ENCODE peak calls at places on chromosomes 13 and 19, in six cellular contexts. M, H, J, W, P and S are unnamed samples.

GRCh38 chr13:104694397-104694796 is 1628.2 kb upstream of the SLC10A2 start:
- DNase-seq in M (no peak), H (no peak), J (no peak), W (no peak), P (no peak), S (no peak)

GRCh38 chr13:31755803-31756212 is 16.5 kb downstream of the RXFP2 start:
- DNase-seq in M (no peak), H (peak; percentile 87), J (no peak), W (peak; percentile 9), P (no peak), S (no peak)

GRCh38 chr19:49157445-49158224 is at the start of gene TRPM4:
- DNase-seq in M (peak; percentile 80), H (peak; percentile 61), J (peak; percentile 98), W (peak; percentile 96), P (peak; percentile 73), S (peak; percentile 42)

GRCh38 chr19:45601524-45602522 is at the start of gene GPR4:
- DNase-seq in M (no peak), H (no peak), J (no peak), W (peak; percentile 85), P (no peak), S (no peak)

GRCh38 chr13:93108111-93108581 is 118.5 kb upstream of the GPC6 start:
- DNase-seq in M (no peak), H (no peak), J (no peak), W (no peak), P (no peak), S (no peak)

GRCh38 chr19:38425810-38426466 is at the start of gene RASGRP4:
- DNase-seq in M (no peak), H (no peak), J (no peak), W (no peak), P (no peak), S (no peak)

GRCh38 chr19:45076029-45076850 is at the start of gene ZNF296:
- DNase-seq in M (peak; percentile 51), H (no peak), J (peak; percentile 95), W (peak; percentile 97), P (peak; percentile 44), S (peak; percentile 92)

GRCh38 chr13:79485014-79485441 is 4.1 kb downstream of the NDFIP2 start:
- DNase-seq in M (no peak), H (peak; percentile 83), J (no peak), W (no peak), P (no peak), S (no peak)

GRCh38 chr19:7627166-7627565 is 2.2 kb downstream of the XAB2 start:
- DNase-seq in M (no peak), H (no peak), J (no peak), W (no peak), P (no peak), S (no peak)

GRCh38 chr13:79871594-79871993 is 390.6 kb downstream of the NDFIP2 start:
- DNase-seq in M (no peak), H (no peak), J (no peak), W (no peak), P (no peak), S (no peak)

GRCh38 chr13:58018865-58019264 is 387.3 kb downstream of the PCDH17 start:
- DNase-seq in M (no peak), H (no peak), J (no peak), W (no peak), P (no peak), S (no peak)

GRCh38 chr13:52070929-52071523 is 46.5 kb downstream of the UTP14C start:
- DNase-seq in M (no peak), H (peak; percentile 32), J (no peak), W (no peak), P (peak; percentile 19), S (no peak)

GRCh38 chr19:32767951-32768679 is 48.5 kb downstream of the TDRD12 start:
- DNase-seq in M (no peak), H (no peak), J (no peak), W (no peak), P (no peak), S (no peak)

GRCh38 chr13:32657309-32657708 is 71.1 kb downstream of the PDS5B start:
- DNase-seq in M (no peak), H (no peak), J (no peak), W (no peak), P (no peak), S (no peak)

GRCh38 chr13:50081106-50081898 is 66.1 kb downstream of the KCNRG start:
- DNase-seq in M (peak; percentile 36), H (no peak), J (peak; percentile 93), W (peak; percentile 91), P (peak; percentile 53), S (peak; percentile 80)

GRCh38 chr19:47756953-47757608 is 11.7 kb downstream of the NOP53 start:
- DNase-seq in M (no peak), H (no peak), J (no peak), W (no peak), P (no peak), S (peak; percentile 75)
- TF ChIP-seq POLR2A in M (no peak), H (no peak), J (no peak), W (no peak), P (no peak), S (no peak)

GRCh38 chr19:6276447-6276846 is 3.3 kb downstream of the MLLT1 start:
- DNase-seq in M (peak; percentile 81), H (peak; percentile 55), J (peak; percentile 95), W (no peak), P (peak; percentile 58), S (peak; percentile 32)

GRCh38 chr19:6278740-6279619 is 795 bp downstream of the MLLT1 start:
- DNase-seq in M (peak; percentile 45), H (no peak), J (no peak), W (no peak), P (no peak), S (no peak)

GRCh38 chr19:6279620-6279930 is 200 bp downstream of the MLLT1 start:
- DNase-seq in M (no peak), H (no peak), J (no peak), W (no peak), P (no peak), S (no peak)

GRCh38 chr19:6278051-6278450 is 1.7 kb downstream of the MLLT1 start:
- DNase-seq in M (no peak), H (no peak), J (no peak), W (no peak), P (no peak), S (no peak)

GRCh38 chr19:6279931-6280591 is at the start of gene MLLT1:
- DNase-seq in M (peak; percentile 98), H (peak; percentile 96), J (peak; percentile 99), W (peak; percentile 100), P (peak; percentile 96), S (peak; percentile 92)
- TF ChIP-seq POLR2A in M (peak; percentile 56), H (no peak), J (no peak), W (no peak), P (no peak), S (no peak)

DNA sequence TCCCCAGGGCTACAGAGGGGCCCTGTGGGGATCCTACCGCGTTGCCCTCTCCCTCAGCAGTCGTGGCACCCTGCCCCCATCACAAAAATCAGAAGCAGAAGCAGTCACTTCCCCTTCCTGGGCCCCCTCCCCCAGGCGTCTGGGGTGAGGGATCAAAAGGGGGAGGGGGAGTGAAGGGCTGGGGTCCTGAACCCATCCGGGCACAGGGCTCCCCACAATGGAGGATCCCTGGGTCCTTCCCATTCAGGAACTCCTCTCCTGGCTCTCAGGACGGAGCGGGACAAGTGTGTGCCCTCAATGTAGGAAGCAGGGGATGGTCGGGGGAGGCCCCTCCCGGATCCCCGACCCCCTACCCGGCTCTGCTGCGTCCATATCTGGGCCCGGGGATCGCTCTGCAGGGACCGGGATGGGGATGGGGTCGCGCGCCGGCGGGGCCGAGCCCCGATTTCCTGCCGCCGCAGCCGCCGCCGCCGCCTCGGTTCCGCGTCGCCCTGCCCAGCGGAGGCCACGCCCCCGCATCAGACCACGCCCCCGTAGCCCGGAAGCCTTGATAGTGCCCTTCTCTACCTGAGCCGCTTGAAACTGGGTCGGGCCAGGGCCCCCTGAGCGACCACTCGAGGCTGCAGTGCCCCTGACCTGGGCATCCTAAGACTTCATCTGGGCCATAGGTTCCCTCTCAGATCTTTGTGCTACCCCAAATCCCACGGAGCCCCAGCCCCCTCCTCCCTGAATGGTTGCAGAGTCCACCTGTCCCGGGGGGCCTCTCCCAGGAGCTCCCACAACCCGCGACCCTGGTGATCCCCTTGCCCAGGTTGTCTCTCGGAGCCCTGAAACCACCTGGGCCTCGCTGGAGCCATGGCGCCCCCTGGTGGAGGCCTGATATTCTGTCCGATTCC is at the start of gene GMIP:
- DNase-seq in M (peak; percentile 78), H (peak; percentile 29), J (peak; percentile 95), W (peak; percentile 98), P (peak; percentile 45), S (peak; percentile 94)
- TF ChIP-seq POLR2A in M (peak; percentile 33), H (no peak), J (no peak), W (peak; percentile 79), P (peak; percentile 55), S (peak; percentile 84)

DNA sequence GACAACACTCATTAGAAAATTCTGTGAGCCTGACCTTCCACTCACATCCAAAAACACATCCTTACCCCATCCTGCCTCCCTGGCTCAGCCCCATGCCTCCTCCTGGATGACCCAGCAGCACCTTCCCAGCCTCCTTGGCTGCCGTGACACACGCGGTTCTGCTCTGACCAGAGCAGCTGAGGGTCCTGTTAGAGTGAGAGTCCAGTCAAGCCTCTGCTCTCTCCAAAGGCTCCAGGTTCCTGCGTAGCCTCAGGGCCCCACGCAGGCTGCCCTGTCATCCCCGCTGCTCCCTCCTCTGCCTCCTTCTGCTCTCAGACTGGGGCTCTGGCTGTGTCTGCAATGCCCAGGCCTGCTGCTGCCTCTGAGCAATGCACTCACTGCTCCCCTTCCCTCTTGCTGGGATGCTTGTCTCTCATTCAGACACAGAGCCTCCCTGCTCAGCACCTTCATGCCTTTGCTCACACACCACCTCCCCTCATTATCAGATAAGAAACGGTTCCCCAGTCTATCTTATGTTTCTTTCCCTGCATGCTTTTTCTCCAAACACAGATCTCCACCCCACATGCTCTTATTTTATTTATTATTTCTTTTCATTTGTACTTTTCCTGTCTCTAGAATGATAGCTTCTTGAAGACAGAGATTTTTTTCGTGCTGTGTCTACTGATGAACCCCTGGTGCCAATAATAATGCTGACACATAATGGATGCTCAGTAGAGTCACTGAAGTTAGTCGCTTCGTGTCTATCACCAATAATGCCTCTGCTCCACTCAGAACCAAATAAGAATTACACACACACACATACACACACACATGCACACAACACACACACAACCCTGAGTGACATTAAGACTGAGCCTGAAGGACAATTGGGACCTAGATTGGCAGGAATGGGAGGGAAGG is 10.2 kb upstream of the SIGLEC6 start:
- DNase-seq in M (no peak), H (no peak), J (peak; percentile 70), W (peak; percentile 45), P (no peak), S (no peak)
- TF ChIP-seq POLR2A in M (no peak), H (no peak), J (no peak), W (no peak), P (no peak), S (no peak)

DNA sequence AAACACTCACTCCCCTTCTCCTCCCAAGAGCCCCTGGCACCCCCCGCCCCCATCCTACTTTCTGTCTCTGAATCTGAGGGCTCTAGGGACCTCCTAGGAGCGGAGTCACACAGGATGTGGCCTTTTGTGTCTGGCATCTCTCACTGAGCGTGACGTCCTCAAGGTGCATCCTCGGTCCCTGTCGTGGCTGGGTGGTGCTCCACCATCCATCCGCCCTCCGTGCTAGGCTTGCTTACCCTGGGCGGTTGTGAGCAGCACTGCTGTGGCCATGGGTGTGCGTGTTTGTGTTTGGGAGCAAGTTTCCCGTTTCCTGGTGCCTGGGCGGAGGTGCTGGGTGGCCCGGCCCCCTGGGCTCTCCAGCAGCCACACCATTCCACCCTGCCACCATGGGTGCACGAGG is 12.2 kb downstream of the PLEKHJ1 start:
- DNase-seq in M (no peak), H (no peak), J (no peak), W (peak; percentile 58), P (no peak), S (peak; percentile 89)
- TF ChIP-seq POLR2A in M (no peak), H (no peak), J (no peak), W (no peak), P (no peak), S (no peak)